ENCODE peak calls at places on chromosomes 4 and X, in seven cellular contexts. E is H9, B is right lobe of liver, U is mucosa of descending colon, K is HCT116, V is A549, O is left ventricle myocardium inferior. A is an unnamed sample. For H3K4me1, the result is how much of the 10 kb centered on the place peaks cover.

GRCh38 chr4:102780476-102781144 is 19.8 kb upstream of the MANBA start:
- DNase-seq in E (no peak), B (no peak), U (no peak), K (no peak), V (no peak), O (no peak), A (no peak)

GRCh38 chr4:145851516-145852201 is 87.0 kb downstream of the ZNF827 start:
- DNase-seq in E (no peak), B (no peak), U (no peak), K (no peak), V (no peak), O (no peak), A (no peak)

GRCh38 chrX:86051741-86052140 is 4.4 kb upstream of the CHM start:
- DNase-seq in E (no peak), B (no peak), U (no peak), K (no peak), V (no peak), O (no peak), A (no peak)

GRCh38 chr4:15479913-15480185 is 10.2 kb downstream of the CC2D2A start:
- DNase-seq in E (no peak), B (no peak), U (no peak), K (no peak), V (no peak), O (no peak), A (no peak)

GRCh38 chrX:120790118-120790517 is 85.5 kb downstream of the CT47B1 start:
- DNase-seq in E (peak), B (no peak), U (no peak), K (peak), V (peak), O (no peak), A (no peak)

GRCh38 chr4:84582302-84582987 is 482 bp upstream of the CDS1 start:
- DNase-seq in E (peak), B (peak), U (peak), K (peak), V (peak), O (peak), A (peak)

GRCh38 chr4:38185406-38185805 is 225.2 kb downstream of the PTTG2 start:
- DNase-seq in E (no peak), B (no peak), U (no peak), K (no peak), V (no peak), O (no peak), A (no peak)

GRCh38 chrX:24466025-24466424 is 939 bp downstream of the PDK3 start:
- DNase-seq in E (no peak), B (no peak), U (no peak), K (no peak), V (no peak), O (no peak), A (no peak)

GRCh38 chr4:10461091-10461849 is 4.0 kb upstream of the ZNF518B start:
- DNase-seq in E (peak), B (no peak), U (peak), K (no peak), V (peak), O (peak), A (peak)

GRCh38 chr4:163591614-163592020 is 97.1 kb downstream of the TMA16 start:
- DNase-seq in E (no peak), B (no peak), U (no peak), K (no peak), V (no peak), O (no peak), A (no peak)

GRCh38 chrX:107672955-107673378 is 44.7 kb downstream of the PRPS1 start:
- DNase-seq in E (peak), B (peak), U (peak), K (peak), V (peak), O (peak), A (peak)

GRCh38 chr4:108116423-108117168 is 52.1 kb downstream of the LEF1 start:
- DNase-seq in E (no peak), B (no peak), U (no peak), K (no peak), V (no peak), O (no peak), A (no peak)

GRCh38 chr4:168615294-168615693 is 118.4 kb downstream of the PALLD start:
- DNase-seq in E (no peak), B (no peak), U (no peak), K (no peak), V (no peak), O (no peak), A (no peak)

GRCh38 chr4:139760558-139760957 is 94.9 kb downstream of the MGST2 start:
- DNase-seq in E (no peak), B (no peak), U (no peak), K (no peak), V (no peak), O (no peak), A (no peak)

GRCh38 chrX:107629533-107629909 is 1.2 kb downstream of the PRPS1 start:
- DNase-seq in E (no peak), B (no peak), U (no peak), K (no peak), V (peak), O (no peak), A (no peak)

GRCh38 chrX:54178100-54178940 is 4.7 kb downstream of the FAM120C start:
- DNase-seq in E (no peak), B (no peak), U (no peak), K (no peak), V (peak), O (no peak), A (no peak)

GRCh38 chrX:11758400-11759171 is 549 bp downstream of the MSL3 start:
- DNase-seq in E (peak), B (peak), U (peak), K (peak), V (peak), O (peak), A (peak)

GRCh38 chrX:53682885-53683555 is 3.5 kb downstream of the HUWE1 start:
- DNase-seq in E (peak), B (no peak), U (no peak), K (no peak), V (peak), O (no peak), A (no peak)

GRCh38 chr4:3302164-3302785 is 9.5 kb downstream of the RGS12 start:
- DNase-seq in E (no peak), B (peak), U (peak), K (no peak), V (no peak), O (no peak), A (no peak)

GRCh38 chr4:176005766-176006165 is 59.9 kb upstream of the WDR17 start:
- DNase-seq in E (no peak), B (no peak), U (no peak), K (no peak), V (no peak), O (no peak), A (no peak)

GRCh38 chr4:55444822-55445221 is 49.1 kb downstream of the TMEM165 start:
- DNase-seq in E (no peak), B (no peak), U (no peak), K (peak), V (no peak), O (no peak), A (no peak)

GRCh38 chrX:48956728-48957414 is 536 bp downstream of the OTUD5 start:
- DNase-seq in E (no peak), B (no peak), U (peak), K (no peak), V (no peak), O (no peak), A (peak)

GRCh38 chr4:92232566-92232965 is 71.2 kb upstream of the GRID2 start:
- DNase-seq in E (no peak), B (no peak), U (no peak), K (no peak), V (no peak), O (no peak), A (no peak)

GRCh38 chr4:52651993-52652672 is 7.0 kb downstream of the USP46 start:
- DNase-seq in E (no peak), B (no peak), U (no peak), K (no peak), V (no peak), O (no peak), A (no peak)

GRCh38 chrX:39627257-39627656 is 470.5 kb downstream of the BCOR start:
- DNase-seq in E (no peak), B (no peak), U (no peak), K (no peak), V (no peak), O (peak), A (no peak)

GRCh38 chrX:21374163-21374993 is at the start of gene CNKSR2:
- DNase-seq in E (peak), B (peak), U (peak), K (no peak), V (peak), O (peak), A (peak)

GRCh38 chr4:183842134-183842838 is 62.8 kb upstream of the STOX2 start:
- DNase-seq in E (no peak), B (no peak), U (no peak), K (no peak), V (no peak), O (no peak), A (no peak)
- H3K4me1 ChIP-seq in E (under half), B (under half), U (under half), K (under half), V (under half), O (under half), A (under half)

GRCh38 chrX:118346258-118347094 is 570 bp downstream of the WDR44 start:
- DNase-seq in E (no peak), B (peak), U (peak), K (no peak), V (peak), O (peak), A (peak)
- TF ChIP-seq CTCF in E (peak), B (no peak), U (no peak), K (no peak), V (no peak), O (no peak), A (no peak)

GRCh38 chrX:72270316-72270866 is 6.7 kb downstream of the RPS4X start:
- DNase-seq in E (no peak), B (no peak), U (no peak), K (no peak), V (no peak), O (no peak), A (no peak)
- H3K4me1 ChIP-seq in E (under half), B (under half), U (under half), K (half or more), V (half or more), O (under half), A (under half)

GRCh38 chr4:63728480-63729177 is 680.6 kb downstream of the TECRL start:
- DNase-seq in E (peak), B (no peak), U (no peak), K (no peak), V (no peak), O (no peak), A (no peak)
- TF ChIP-seq CTCF in E (no peak), B (no peak), U (no peak), K (no peak), V (no peak), O (no peak), A (no peak)

GRCh38 chr4:1775731-1776500 is 17.2 kb upstream of the FGFR3 start:
- DNase-seq in E (no peak), B (peak), U (no peak), K (no peak), V (no peak), O (no peak), A (no peak)

GRCh38 chr4:1771555-1772305 is 21.4 kb upstream of the FGFR3 start:
- DNase-seq in E (no peak), B (no peak), U (no peak), K (no peak), V (no peak), O (no peak), A (no peak)

GRCh38 chr4:1772869-1773538 is 20.1 kb upstream of the FGFR3 start:
- DNase-seq in E (no peak), B (no peak), U (no peak), K (no peak), V (no peak), O (no peak), A (no peak)

GRCh38 chr4:1776521-1777161 is 16.5 kb upstream of the FGFR3 start:
- DNase-seq in E (no peak), B (no peak), U (no peak), K (no peak), V (no peak), O (no peak), A (peak)

DNA sequence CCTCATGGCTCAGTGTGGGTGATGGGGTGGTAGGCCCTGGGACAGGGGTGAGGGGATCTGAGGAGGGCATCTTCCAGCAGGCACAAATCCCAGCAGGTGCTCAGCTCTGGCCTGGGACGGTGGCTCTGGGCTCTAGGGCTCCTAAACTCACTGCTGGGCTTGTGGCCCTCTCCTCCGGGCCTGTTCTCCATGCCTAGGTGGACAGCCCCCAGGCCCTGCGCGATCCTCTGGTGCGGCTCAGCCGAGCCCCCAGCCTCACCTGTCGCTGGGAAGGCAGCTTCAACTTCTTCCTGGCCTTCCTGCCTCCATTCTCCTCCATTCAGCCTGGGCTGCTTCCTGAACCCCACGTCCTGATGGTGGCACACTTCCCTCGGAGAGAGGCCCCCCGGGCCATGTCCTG is 19.3 kb upstream of the FGFR3 start:
- DNase-seq in E (no peak), B (no peak), U (no peak), K (no peak), V (no peak), O (no peak), A (no peak)
- H3K4me1 ChIP-seq in E (under half), B (under half), U (under half), K (under half), V (under half), O (under half), A (under half)